ENCODE peak calls at places on chromosomes 6 and 20, in four cellular contexts. F, E, T and G are unnamed samples.

GRCh38 chr6:88914885-88915598 is 48.4 kb downstream of the RNGTT start:
- DNase-seq in E (no peak), T (no peak), F (no peak), G (no peak)

GRCh38 chr6:88050140-88050818 is 2.6 kb downstream of the SPACA1 start:
- DNase-seq in E (no peak), F (no peak), T (no peak), G (no peak)

GRCh38 chr6:78810698-78811097 is 56.7 kb upstream of the IRAK1BP1 start:
- DNase-seq in T (no peak), E (no peak), F (peak), G (no peak)

GRCh38 chr6:41705996-41706835 is 29.2 kb downstream of the TFEB start:
- DNase-seq in T (peak), F (peak), E (peak), G (peak)

GRCh38 chr6:134420638-134421181 is 102.8 kb upstream of the SGK1 start:
- DNase-seq in F (peak), E (no peak), T (no peak), G (peak)

GRCh38 chr6:98847767-98848538 is 13.6 kb downstream of the POU3F2 start:
- DNase-seq in F (no peak), E (peak), T (no peak), G (no peak)

GRCh38 chr20:40956503-40956902 is 72.1 kb upstream of the TOP1 start:
- DNase-seq in F (no peak), T (peak), E (no peak), G (no peak)

GRCh38 chr20:22743426-22743825 is 159.1 kb upstream of the FOXA2 start:
- DNase-seq in T (no peak), F (no peak), E (no peak), G (no peak)

GRCh38 chr20:779771-780170 is 11.5 kb upstream of the SLC52A3 start:
- DNase-seq in E (no peak), F (no peak), T (no peak), G (no peak)

GRCh38 chr6:35719830-35720733 is 16.8 kb upstream of the ARMC12 start:
- DNase-seq in F (peak), T (peak), E (peak), G (peak)

GRCh38 chr20:20366896-20367680 is 816 bp upstream of the INSM1 start:
- DNase-seq in T (peak), E (peak), F (no peak), G (peak)

GRCh38 chr6:34316442-34317171 is 67.8 kb upstream of the SMIM29 start:
- DNase-seq in T (no peak), E (no peak), F (no peak), G (no peak)

DNA sequence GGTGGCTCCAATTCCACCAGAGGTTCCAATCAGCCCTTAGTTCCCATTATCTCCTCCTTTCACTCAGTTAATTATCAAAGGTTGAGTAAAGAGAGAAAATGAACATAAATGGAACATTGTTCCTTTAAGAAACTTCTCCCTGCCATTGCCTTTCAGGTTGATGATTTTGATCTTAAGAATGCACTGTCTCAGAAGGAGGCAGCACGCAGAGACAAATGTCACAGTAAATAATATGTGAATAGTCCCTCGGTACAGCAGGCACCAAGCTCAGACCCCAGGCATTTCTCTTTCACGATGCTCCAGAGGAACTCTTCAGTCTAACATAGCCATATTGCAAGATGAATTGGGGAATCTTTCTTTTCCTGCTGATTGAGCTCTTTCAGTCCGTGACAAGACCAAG is 435.3 kb upstream of the SPTLC3 start:
- DNase-seq in T (no peak), F (no peak), E (no peak), G (peak)
- H4K5ac ChIP-seq in T (no peak), F (no peak), E (no peak), G (no peak)

DNA sequence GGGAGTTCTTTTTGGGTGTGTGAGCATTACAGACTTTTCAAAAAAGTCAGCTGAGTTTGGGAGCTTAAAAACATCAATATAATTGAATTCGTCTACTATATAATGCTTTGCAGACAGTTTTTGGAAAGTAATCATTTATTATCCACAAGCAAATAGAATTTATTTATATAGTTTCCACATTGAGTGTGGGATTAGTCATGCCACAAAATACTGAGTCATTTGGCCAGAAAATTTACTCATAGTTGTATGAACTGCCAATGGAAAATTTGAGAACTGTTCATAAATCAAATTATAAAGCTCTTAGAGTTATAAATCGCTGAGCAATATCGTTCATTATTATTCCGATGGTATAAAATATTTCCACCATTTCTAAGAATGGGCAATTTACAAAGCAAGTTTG is 5.0 kb downstream of the BEND6 start:
- DNase-seq in F (peak), T (no peak), E (no peak), G (no peak)
- H4K5ac ChIP-seq in F (no peak), T (no peak), E (no peak), G (no peak)

GRCh38 chr6:43910149-43910637 is 140.2 kb downstream of the VEGFA start:
- DNase-seq in T (no peak), E (no peak), F (no peak), G (no peak)

GRCh38 chr6:43910638-43911353 is 140.8 kb downstream of the VEGFA start:
- DNase-seq in F (peak), E (no peak), T (no peak), G (peak)

GRCh38 chr6:43911625-43912577 is 141.9 kb downstream of the VEGFA start:
- DNase-seq in T (no peak), F (no peak), E (no peak), G (peak)

GRCh38 chr6:43912598-43913387 is 142.8 kb downstream of the VEGFA start:
- DNase-seq in F (no peak), E (peak), T (no peak), G (peak)

GRCh38 chr6:43911354-43911624 is 141.3 kb downstream of the VEGFA start:
- DNase-seq in F (peak), T (no peak), E (no peak), G (no peak)
- H4K5ac ChIP-seq in F (peak), T (no peak), E (no peak), G (no peak)

GRCh38 chr20:62056975-62057374 is 8.7 kb downstream of the TAF4 start:
- DNase-seq in T (no peak), F (no peak), E (no peak), G (no peak)
- H4K5ac ChIP-seq in T (no peak), F (no peak), E (no peak), G (no peak)

GRCh38 chr6:30917487-30917886 is 3.4 kb downstream of the VARS2 start:
- DNase-seq in E (no peak), T (no peak), F (no peak), G (no peak)

GRCh38 chr6:30918675-30919074 is 4.6 kb downstream of the VARS2 start:
- DNase-seq in E (no peak), T (no peak), F (no peak), G (no peak)

GRCh38 chr6:30926644-30927043 is 5.3 kb downstream of the SFTA2 start:
- DNase-seq in T (no peak), E (no peak), F (no peak), G (no peak)

DNA sequence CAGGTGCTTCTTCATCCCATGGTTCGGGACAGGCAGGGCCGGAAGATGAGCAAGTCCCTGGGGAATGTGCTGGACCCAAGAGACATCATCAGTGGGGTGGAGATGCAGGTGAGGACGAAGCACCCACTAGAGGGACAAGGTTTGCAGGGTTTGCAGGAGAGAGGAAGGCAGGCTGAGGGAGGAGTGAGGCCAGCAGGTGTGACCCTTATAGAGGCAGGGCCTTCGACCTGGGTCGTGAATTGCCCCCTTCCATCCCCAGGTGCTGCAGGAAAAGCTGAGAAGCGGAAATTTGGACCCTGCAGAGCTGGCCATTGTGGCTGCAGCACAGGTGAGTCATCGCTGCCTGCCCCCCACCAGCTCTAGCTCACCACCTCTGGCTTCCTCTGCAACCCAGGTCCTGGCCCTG is 8.4 kb downstream of the VARS2 start:
- DNase-seq in F (no peak), E (peak), T (no peak), G (peak)
- H4K5ac ChIP-seq in F (no peak), E (no peak), T (no peak), G (no peak)